ENCODE peak calls at places on chromosomes 12 and 14, in seven cellular contexts. I is SK-N-SH, G is K562, M is GM12878, N is H1, U is HCT116, T is HepG2. V is an unnamed sample.

GRCh38 chr12:34626363-34627157 is 604.3 kb downstream of the ALG10 start:
- DNase-seq in I (no peak), G (no peak), M (no peak), N (no peak), U (no peak), T (no peak), V (no peak)

GRCh38 chr14:100388137-100389050 is 65.3 kb downstream of the SLC25A47 start:
- DNase-seq in I (no peak), G (peak; percentile 30), M (no peak), N (no peak), U (no peak), T (no peak), V (no peak)

GRCh38 chr14:94451091-94451751 is 1.4 kb downstream of the SERPINA11 start:
- DNase-seq in I (no peak), G (no peak), M (no peak), N (peak; percentile 63), U (no peak), T (peak; percentile 85), V (no peak)

GRCh38 chr14:87430810-87431209 is 562.2 kb downstream of the GALC start:
- DNase-seq in I (no peak), G (no peak), M (no peak), N (no peak), U (no peak), T (peak; percentile 21), V (peak; percentile 61)

GRCh38 chr14:54933006-54933405 is 30.4 kb upstream of the GCH1 start:
- DNase-seq in I (no peak), G (no peak), M (no peak), N (no peak), U (no peak), T (no peak), V (no peak)

GRCh38 chr14:104694991-104695659 is 5.7 kb downstream of the INF2 start:
- DNase-seq in I (no peak), G (no peak), M (no peak), N (no peak), U (no peak), T (no peak), V (no peak)

GRCh38 chr12:83461326-83461985 is 774.8 kb downstream of the TMTC2 start:
- DNase-seq in I (no peak), G (no peak), M (no peak), N (no peak), U (no peak), T (no peak), V (no peak)

GRCh38 chr12:124369901-124370378 is 75.0 kb downstream of the RFLNA start:
- DNase-seq in I (peak; percentile 88), G (no peak), M (no peak), N (no peak), U (no peak), T (no peak), V (no peak)

GRCh38 chr14:44963775-44964380 is 1.9 kb downstream of the TOGARAM1 start:
- DNase-seq in I (peak; percentile 13), G (peak; percentile 6), M (no peak), N (no peak), U (no peak), T (peak; percentile 41), V (no peak)

GRCh38 chr12:43733687-43734086 is 24.9 kb downstream of the PUS7L start:
- DNase-seq in I (no peak), G (no peak), M (no peak), N (no peak), U (no peak), T (no peak), V (no peak)

GRCh38 chr12:7144414-7145120 is 14.4 kb downstream of the CLSTN3 start:
- DNase-seq in I (peak; percentile 70), G (peak; percentile 64), M (no peak), N (no peak), U (peak; percentile 18), T (no peak), V (no peak)

GRCh38 chr12:130787445-130788410 is 51.3 kb downstream of the STX2 start:
- DNase-seq in I (no peak), G (no peak), M (no peak), N (peak; percentile 73), U (no peak), T (no peak), V (no peak)

GRCh38 chr14:26255213-26255612 is 342.6 kb downstream of the NOVA1 start:
- DNase-seq in I (no peak), G (no peak), M (no peak), N (no peak), U (no peak), T (no peak), V (no peak)

GRCh38 chr14:73714656-73715081 is 485 bp upstream of the PNMA1 start:
- DNase-seq in I (peak; percentile 75), G (peak; percentile 21), M (no peak), N (no peak), U (no peak), T (no peak), V (no peak)

GRCh38 chr12:26636710-26637328 is 196.2 kb downstream of the ITPR2 start:
- DNase-seq in I (no peak), G (no peak), M (no peak), N (no peak), U (no peak), T (peak; percentile 78), V (peak; percentile 77)

GRCh38 chr12:18496156-18496555 is 234.8 kb downstream of the PIK3C2G start:
- DNase-seq in I (no peak), G (no peak), M (no peak), N (no peak), U (no peak), T (no peak), V (no peak)

DNA sequence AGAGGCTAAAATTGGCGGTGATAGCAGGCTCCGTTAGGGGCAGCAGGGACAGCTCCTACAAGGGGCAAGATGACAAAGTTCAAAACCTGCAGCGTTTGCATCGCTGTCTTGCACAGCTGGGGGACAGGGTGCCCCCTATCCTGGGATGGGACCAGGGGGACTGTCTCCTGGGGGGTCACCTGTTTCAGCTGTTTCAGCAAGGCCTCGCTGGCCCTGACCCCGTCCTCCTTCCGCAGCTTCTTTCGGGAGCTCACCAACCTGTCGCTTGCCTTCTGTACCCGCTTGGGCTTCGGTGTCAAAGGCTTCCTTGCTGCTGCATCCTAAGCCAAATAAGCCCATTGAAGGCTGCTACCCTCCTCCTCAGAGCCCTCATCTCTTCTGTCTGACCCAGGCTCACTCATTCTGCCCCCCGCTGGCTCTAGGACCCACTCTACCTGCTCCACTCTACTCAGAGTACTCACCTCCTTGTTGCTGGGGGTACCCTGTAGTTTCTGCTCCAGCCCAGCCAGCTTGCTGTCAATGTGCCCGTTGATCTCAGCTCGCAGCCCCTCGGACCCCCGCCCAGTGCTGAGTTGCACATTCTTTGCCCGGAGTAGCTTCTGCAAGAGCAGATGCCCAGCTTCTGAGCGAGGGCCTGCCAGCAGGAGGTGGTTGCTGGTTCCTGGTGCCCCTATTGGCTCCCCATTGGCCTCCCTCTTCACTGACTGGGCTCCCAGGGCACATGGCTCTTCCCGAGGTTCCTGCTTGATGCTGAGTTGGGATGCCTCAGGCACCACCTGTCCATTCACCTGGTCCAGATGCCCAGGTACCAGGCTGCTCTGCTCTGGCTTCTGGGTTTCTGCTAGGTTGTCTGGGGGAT is 12.4 kb upstream of the PRKAG1 start:
- DNase-seq in I (peak; percentile 23), G (no peak), M (no peak), N (no peak), U (no peak), T (no peak), V (no peak)
- TF ChIP-seq SIN3A in I (no peak), G (no peak), M (no peak), N (no peak), U (no peak), T (no peak), V (no peak)

DNA sequence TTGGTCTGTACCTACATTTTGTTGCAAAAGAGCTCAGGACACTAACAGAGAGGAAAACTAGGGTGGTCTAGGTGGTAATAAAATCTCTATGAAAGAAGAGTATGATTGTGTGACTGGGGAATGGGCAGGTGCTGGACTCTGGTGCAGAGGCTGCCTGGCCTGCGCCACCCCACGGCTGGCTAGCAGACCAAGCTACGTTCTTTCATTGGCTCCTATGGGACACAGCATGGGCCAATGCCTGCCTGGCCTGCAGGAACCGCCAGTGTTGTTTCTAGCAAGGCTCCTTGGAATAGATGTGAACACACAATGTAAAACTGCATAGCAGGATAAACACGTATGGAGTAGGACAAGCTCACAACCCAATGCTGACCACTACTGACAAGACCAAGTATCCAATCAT is 51.7 kb upstream of the CORO1C start:
- DNase-seq in I (no peak), G (peak; percentile 49), M (no peak), N (no peak), U (no peak), T (no peak), V (no peak)
- H3K27ac ChIP-seq in I (no peak overlapping the region), G (peak overlapping the region; percentile 60), M (no peak overlapping the region), N (no peak overlapping the region), U (no peak overlapping the region), T (no peak overlapping the region), V (no peak overlapping the region)

GRCh38 chr12:49051373-49051764 is 9.2 kb downstream of the KMT2D start:
- DNase-seq in I (no peak), G (no peak), M (no peak), N (no peak), U (no peak), T (no peak), V (no peak)

GRCh38 chr12:49052451-49053208 is 8.0 kb downstream of the KMT2D start:
- DNase-seq in I (no peak), G (no peak), M (no peak), N (no peak), U (no peak), T (no peak), V (no peak)

GRCh38 chr12:49054096-49054495 is 6.5 kb downstream of the KMT2D start:
- DNase-seq in I (no peak), G (no peak), M (no peak), N (no peak), U (no peak), T (no peak), V (no peak)

GRCh38 chr12:49050507-49051372 is 9.9 kb downstream of the KMT2D start:
- DNase-seq in I (no peak), G (no peak), M (no peak), N (no peak), U (no peak), T (no peak), V (no peak)

GRCh38 chr12:49051777-49052438 is 8.7 kb downstream of the KMT2D start:
- DNase-seq in I (no peak), G (no peak), M (no peak), N (no peak), U (no peak), T (no peak), V (no peak)
- H3K36me3 ChIP-seq in I (peaks cover 47% of the 10 kb centered on the region), G (peaks cover 90% of the 10 kb centered on the region), M (peaks cover 66% of the 10 kb centered on the region), N (peaks cover 74% of the 10 kb centered on the region), U (peaks cover 54% of the 10 kb centered on the region), T (peaks cover 88% of the 10 kb centered on the region), V (peaks cover 37% of the 10 kb centered on the region)

GRCh38 chr14:68866991-68867533 is 74.2 kb upstream of the ZFP36L1 start:
- DNase-seq in I (no peak), G (no peak), M (no peak), N (no peak), U (no peak), T (no peak), V (no peak)

GRCh38 chr14:68864301-68864810 is 71.5 kb upstream of the ZFP36L1 start:
- DNase-seq in I (no peak), G (no peak), M (no peak), N (no peak), U (no peak), T (no peak), V (no peak)

GRCh38 chr14:68863610-68864300 is 70.9 kb upstream of the ZFP36L1 start:
- DNase-seq in I (no peak), G (no peak), M (no peak), N (no peak), U (no peak), T (no peak), V (no peak)

GRCh38 chr14:68862954-68863594 is 70.2 kb upstream of the ZFP36L1 start:
- DNase-seq in I (peak; percentile 79), G (peak; percentile 77), M (peak; percentile 32), N (peak; percentile 86), U (peak; percentile 67), T (peak; percentile 76), V (peak; percentile 48)

GRCh38 chr14:68865542-68865941 is 72.7 kb upstream of the ZFP36L1 start:
- DNase-seq in I (no peak), G (no peak), M (no peak), N (no peak), U (no peak), T (no peak), V (no peak)
- TF ChIP-seq SIN3A in I (no peak), G (no peak), M (no peak), N (no peak), U (no peak), T (no peak), V (no peak)